ENCODE peak calls at places on chromosomes 4 and X, in four cellular contexts. One of them, this sample, is unnamed.

GRCh38 chr4:185534850-185535761 is at the start of gene PDLIM3:
- DNase-seq in NCI-H1417: peak; percentile 55
- DNase-seq in HTR-8/SVneo: peak; percentile 64
- DNase-seq in NCI-H748 treated with DMSO at 0.1 percent for 48 hours: peak; percentile 62
- DNase-seq in this sample: no peak

GRCh38 chr4:4559596-4559995 is 17.7 kb upstream of the STX18 start:
- DNase-seq in NCI-H1417: no peak
- DNase-seq in HTR-8/SVneo: no peak
- DNase-seq in NCI-H748 treated with DMSO at 0.1 percent for 48 hours: no peak
- DNase-seq in this sample: no peak

GRCh38 chrX:283115-283845 is 2.1 kb downstream of the PLCXD1 start:
- DNase-seq in NCI-H1417: no peak
- DNase-seq in HTR-8/SVneo: peak; percentile 96
- DNase-seq in NCI-H748 treated with DMSO at 0.1 percent for 48 hours: no peak
- DNase-seq in this sample: peak; percentile 45

GRCh38 chr4:89837385-89837995 is 529 bp upstream of the SNCA start:
- DNase-seq in NCI-H1417: peak; percentile 35
- DNase-seq in HTR-8/SVneo: peak; percentile 20
- DNase-seq in NCI-H748 treated with DMSO at 0.1 percent for 48 hours: no peak
- DNase-seq in this sample: no peak

GRCh38 chrX:16733013-16733412 is 13.6 kb downstream of the SYAP1 start:
- DNase-seq in NCI-H1417: no peak
- DNase-seq in HTR-8/SVneo: no peak
- DNase-seq in NCI-H748 treated with DMSO at 0.1 percent for 48 hours: no peak
- DNase-seq in this sample: no peak

GRCh38 chrX:76228499-76228898 is 55.6 kb downstream of the PBDC1 start:
- DNase-seq in NCI-H1417: no peak
- DNase-seq in HTR-8/SVneo: no peak
- DNase-seq in NCI-H748 treated with DMSO at 0.1 percent for 48 hours: no peak
- DNase-seq in this sample: no peak

GRCh38 chrX:7047951-7048350 is 99.6 kb upstream of the STS start:
- DNase-seq in NCI-H1417: no peak
- DNase-seq in HTR-8/SVneo: no peak
- DNase-seq in NCI-H748 treated with DMSO at 0.1 percent for 48 hours: peak; percentile 20
- DNase-seq in this sample: no peak

GRCh38 chr4:7758444-7758815 is 181.2 kb downstream of the AFAP1 start:
- DNase-seq in NCI-H1417: no peak
- DNase-seq in HTR-8/SVneo: no peak
- DNase-seq in NCI-H748 treated with DMSO at 0.1 percent for 48 hours: no peak
- DNase-seq in this sample: no peak

GRCh38 chr4:36206012-36206411 is 38.3 kb downstream of the ARAP2 start:
- DNase-seq in NCI-H1417: no peak
- DNase-seq in HTR-8/SVneo: no peak
- DNase-seq in NCI-H748 treated with DMSO at 0.1 percent for 48 hours: no peak
- DNase-seq in this sample: no peak

GRCh38 chr4:108345862-108346530 is 177.3 kb upstream of the LEF1 start:
- DNase-seq in NCI-H1417: no peak
- DNase-seq in HTR-8/SVneo: no peak
- DNase-seq in NCI-H748 treated with DMSO at 0.1 percent for 48 hours: no peak
- DNase-seq in this sample: no peak

GRCh38 chrX:132875705-132876508 is 82.5 kb downstream of the HS6ST2 start:
- DNase-seq in NCI-H1417: no peak
- DNase-seq in HTR-8/SVneo: no peak
- DNase-seq in NCI-H748 treated with DMSO at 0.1 percent for 48 hours: no peak
- DNase-seq in this sample: no peak

GRCh38 chr4:7620814-7621176 is 186.1 kb upstream of the PSAPL1 start:
- DNase-seq in NCI-H1417: no peak
- DNase-seq in HTR-8/SVneo: no peak
- DNase-seq in NCI-H748 treated with DMSO at 0.1 percent for 48 hours: no peak
- DNase-seq in this sample: no peak

GRCh38 chr4:7812191-7812860 is 127.3 kb downstream of the AFAP1 start:
- DNase-seq in NCI-H1417: no peak
- DNase-seq in HTR-8/SVneo: no peak
- DNase-seq in NCI-H748 treated with DMSO at 0.1 percent for 48 hours: no peak
- DNase-seq in this sample: no peak

GRCh38 chrX:70038951-70039350 is 10.8 kb downstream of the AWAT2 start:
- DNase-seq in NCI-H1417: no peak
- DNase-seq in HTR-8/SVneo: no peak
- DNase-seq in NCI-H748 treated with DMSO at 0.1 percent for 48 hours: no peak
- DNase-seq in this sample: no peak

GRCh38 chr4:16685536-16685935 is 212.9 kb downstream of the LDB2 start:
- DNase-seq in NCI-H1417: no peak
- DNase-seq in HTR-8/SVneo: no peak
- DNase-seq in NCI-H748 treated with DMSO at 0.1 percent for 48 hours: no peak
- DNase-seq in this sample: no peak

GRCh38 chrX:115534383-115534782 is 26.6 kb upstream of the PLS3 start:
- DNase-seq in NCI-H1417: no peak
- DNase-seq in HTR-8/SVneo: no peak
- DNase-seq in NCI-H748 treated with DMSO at 0.1 percent for 48 hours: no peak
- DNase-seq in this sample: no peak

GRCh38 chrX:3712080-3712869 is 1.2 kb downstream of the PRKX start:
- DNase-seq in NCI-H1417: no peak
- DNase-seq in HTR-8/SVneo: no peak
- DNase-seq in NCI-H748 treated with DMSO at 0.1 percent for 48 hours: no peak
- DNase-seq in this sample: no peak

GRCh38 chr4:167622481-167623240 is 388.4 kb upstream of the SPOCK3 start:
- DNase-seq in NCI-H1417: peak; percentile 15
- DNase-seq in HTR-8/SVneo: peak; percentile 64
- DNase-seq in NCI-H748 treated with DMSO at 0.1 percent for 48 hours: peak; percentile 1
- DNase-seq in this sample: no peak

GRCh38 chrX:19342331-19342906 is 1.3 kb upstream of the PDHA1 start:
- DNase-seq in NCI-H1417: peak; percentile 27
- DNase-seq in HTR-8/SVneo: no peak
- DNase-seq in NCI-H748 treated with DMSO at 0.1 percent for 48 hours: no peak
- DNase-seq in this sample: no peak

GRCh38 chrX:44914532-44915198 is 41.7 kb downstream of the KDM6A start:
- DNase-seq in NCI-H1417: no peak
- DNase-seq in HTR-8/SVneo: no peak
- DNase-seq in NCI-H748 treated with DMSO at 0.1 percent for 48 hours: no peak
- DNase-seq in this sample: no peak

GRCh38 chr4:95102391-95102790 is 344.6 kb downstream of the BMPR1B start:
- DNase-seq in NCI-H1417: no peak
- DNase-seq in HTR-8/SVneo: no peak
- DNase-seq in NCI-H748 treated with DMSO at 0.1 percent for 48 hours: no peak
- DNase-seq in this sample: no peak

GRCh38 chrX:16786791-16787735 is 797 bp downstream of the TXLNG start:
- DNase-seq in NCI-H1417: peak; percentile 3
- DNase-seq in HTR-8/SVneo: peak; percentile 21
- DNase-seq in NCI-H748 treated with DMSO at 0.1 percent for 48 hours: no peak
- DNase-seq in this sample: no peak

GRCh38 chr4:124157781-124158180 is 554.8 kb downstream of the ANKRD50 start:
- DNase-seq in NCI-H1417: no peak
- DNase-seq in HTR-8/SVneo: no peak
- DNase-seq in NCI-H748 treated with DMSO at 0.1 percent for 48 hours: no peak
- DNase-seq in this sample: no peak

GRCh38 chrX:130772313-130773140 is 130.5 kb downstream of the ENOX2 start:
- DNase-seq in NCI-H1417: peak; percentile 85
- DNase-seq in HTR-8/SVneo: no peak
- DNase-seq in NCI-H748 treated with DMSO at 0.1 percent for 48 hours: peak; percentile 88
- DNase-seq in this sample: peak; percentile 1

GRCh38 chr4:37441231-37442061 is 196.9 kb downstream of the NWD2 start:
- DNase-seq in NCI-H1417: no peak
- DNase-seq in HTR-8/SVneo: no peak
- DNase-seq in NCI-H748 treated with DMSO at 0.1 percent for 48 hours: no peak
- DNase-seq in this sample: no peak

GRCh38 chr4:100124715-100125114 is 65.6 kb downstream of the DDIT4L start:
- DNase-seq in NCI-H1417: no peak
- DNase-seq in HTR-8/SVneo: no peak
- DNase-seq in NCI-H748 treated with DMSO at 0.1 percent for 48 hours: no peak
- DNase-seq in this sample: no peak

GRCh38 chrX:101347859-101348451 is 587 bp downstream of the TIMM8A start:
- DNase-seq in NCI-H1417: no peak
- DNase-seq in HTR-8/SVneo: no peak
- DNase-seq in NCI-H748 treated with DMSO at 0.1 percent for 48 hours: no peak
- DNase-seq in this sample: no peak

GRCh38 chr4:75512336-75513211 is 1.6 kb downstream of the RCHY1 start:
- DNase-seq in NCI-H1417: no peak
- DNase-seq in HTR-8/SVneo: peak; percentile 2
- DNase-seq in NCI-H748 treated with DMSO at 0.1 percent for 48 hours: no peak
- DNase-seq in this sample: no peak

GRCh38 chr4:75675004-75675531 is 1.9 kb upstream of the G3BP2 start:
- DNase-seq in NCI-H1417: no peak
- DNase-seq in HTR-8/SVneo: no peak
- DNase-seq in NCI-H748 treated with DMSO at 0.1 percent for 48 hours: no peak
- DNase-seq in this sample: no peak

GRCh38 chr4:48331577-48332340 is 9.6 kb upstream of the SLAIN2 start:
- DNase-seq in NCI-H1417: no peak
- DNase-seq in HTR-8/SVneo: no peak
- DNase-seq in NCI-H748 treated with DMSO at 0.1 percent for 48 hours: no peak
- DNase-seq in this sample: no peak

GRCh38 chr4:138875886-138876608 is 139.5 kb upstream of the NOCT start:
- DNase-seq in NCI-H1417: no peak
- DNase-seq in HTR-8/SVneo: peak; percentile 69
- DNase-seq in NCI-H748 treated with DMSO at 0.1 percent for 48 hours: no peak
- DNase-seq in this sample: no peak

GRCh38 chr4:122899682-122900081 is 22.7 kb downstream of the NUDT6 start:
- DNase-seq in NCI-H1417: no peak
- DNase-seq in HTR-8/SVneo: no peak
- DNase-seq in NCI-H748 treated with DMSO at 0.1 percent for 48 hours: no peak
- DNase-seq in this sample: no peak

GRCh38 chr4:123819362-123820035 is 422.9 kb downstream of the SPRY1 start:
- DNase-seq in NCI-H1417: no peak
- DNase-seq in HTR-8/SVneo: no peak
- DNase-seq in NCI-H748 treated with DMSO at 0.1 percent for 48 hours: no peak
- DNase-seq in this sample: no peak

GRCh38 chrX:41449138-41449537 is 2.0 kb downstream of the NYX start:
- DNase-seq in NCI-H1417: no peak
- DNase-seq in HTR-8/SVneo: no peak
- DNase-seq in NCI-H748 treated with DMSO at 0.1 percent for 48 hours: no peak
- DNase-seq in this sample: no peak

GRCh38 chrX:47174376-47174775 is 19.3 kb upstream of the UBA1 start:
- DNase-seq in NCI-H1417: no peak
- DNase-seq in HTR-8/SVneo: no peak
- DNase-seq in NCI-H748 treated with DMSO at 0.1 percent for 48 hours: no peak
- DNase-seq in this sample: no peak

GRCh38 chr4:29559281-29559680 is 1160.9 kb upstream of the PCDH7 start:
- DNase-seq in NCI-H1417: no peak
- DNase-seq in HTR-8/SVneo: no peak
- DNase-seq in NCI-H748 treated with DMSO at 0.1 percent for 48 hours: no peak
- DNase-seq in this sample: no peak

GRCh38 chr4:150280081-150280950 is 202.1 kb downstream of the DCLK2 start:
- DNase-seq in NCI-H1417: no peak
- DNase-seq in HTR-8/SVneo: peak; percentile 41
- DNase-seq in NCI-H748 treated with DMSO at 0.1 percent for 48 hours: no peak
- DNase-seq in this sample: peak; percentile 52

GRCh38 chr4:38189445-38189844 is 229.2 kb downstream of the PTTG2 start:
- DNase-seq in NCI-H1417: no peak
- DNase-seq in HTR-8/SVneo: peak; percentile 39
- DNase-seq in NCI-H748 treated with DMSO at 0.1 percent for 48 hours: no peak
- DNase-seq in this sample: no peak

This sample was measured in AG09319.